ENCODE peak calls at places on chromosomes 13 and 19, in eight cellular contexts. L is brain microvascular endothelial cell; T is cardiac muscle cell; M is GM23338; H is CD8-positive, alpha-beta memory T cell; Q is neural progenitor cell; O is naive thymus-derived CD4-positive, alpha-beta T cell; C is pancreas. J is an unnamed sample.

GRCh38 chr19:28074773-28075172 is 1138.2 kb downstream of the UQCRFS1 start:
- DNase-seq in L (no peak), T (no peak), M (no peak), H (no peak), Q (no peak), O (no peak), C (no peak), J (no peak)

GRCh38 chr19:18007939-18008673 is at the start of gene ARRDC2:
- DNase-seq in L (peak; percentile 76), T (peak; percentile 95), M (peak; percentile 95), H (peak; percentile 93), Q (peak; percentile 98), O (peak; percentile 92), C (peak; percentile 86), J (peak; percentile 86)

GRCh38 chr19:10670187-10670586 is 16.0 kb downstream of the ILF3 start:
- DNase-seq in L (no peak), T (no peak), M (no peak), H (no peak), Q (no peak), O (no peak), C (no peak), J (no peak)

GRCh38 chr13:79128158-79128557 is 277.9 kb downstream of the RBM26 start:
- DNase-seq in L (peak; percentile 6), T (peak; percentile 68), M (no peak), H (no peak), Q (no peak), O (no peak), C (no peak), J (no peak)

GRCh38 chr13:109163052-109163413 is 533.6 kb downstream of the MYO16 start:
- DNase-seq in L (no peak), T (peak; percentile 23), M (no peak), H (no peak), Q (no peak), O (no peak), C (no peak), J (no peak)

GRCh38 chr19:12840091-12841079 is 2.1 kb downstream of the MAST1 start:
- DNase-seq in L (peak; percentile 84), T (peak; percentile 71), M (peak; percentile 98), H (peak; percentile 53), Q (peak; percentile 98), O (no peak), C (peak; percentile 31), J (peak; percentile 18)

GRCh38 chr13:49113526-49114286 is 106.4 kb upstream of the MLNR start:
- DNase-seq in L (no peak), T (peak; percentile 73), M (no peak), H (no peak), Q (peak; percentile 7), O (no peak), C (no peak), J (peak; percentile 11)

GRCh38 chr19:9909251-9909650 is 27.1 kb downstream of the OLFM2 start:
- DNase-seq in L (no peak), T (no peak), M (no peak), H (no peak), Q (no peak), O (no peak), C (no peak), J (no peak)

GRCh38 chr13:38759390-38759789 is 72.5 kb downstream of the FREM2 start:
- DNase-seq in L (no peak), T (no peak), M (no peak), H (no peak), Q (no peak), O (no peak), C (no peak), J (no peak)

GRCh38 chr13:24196593-24197197 is 36.2 kb downstream of the SPATA13 start:
- DNase-seq in L (no peak), T (no peak), M (no peak), H (no peak), Q (no peak), O (no peak), C (no peak), J (no peak)

DNA sequence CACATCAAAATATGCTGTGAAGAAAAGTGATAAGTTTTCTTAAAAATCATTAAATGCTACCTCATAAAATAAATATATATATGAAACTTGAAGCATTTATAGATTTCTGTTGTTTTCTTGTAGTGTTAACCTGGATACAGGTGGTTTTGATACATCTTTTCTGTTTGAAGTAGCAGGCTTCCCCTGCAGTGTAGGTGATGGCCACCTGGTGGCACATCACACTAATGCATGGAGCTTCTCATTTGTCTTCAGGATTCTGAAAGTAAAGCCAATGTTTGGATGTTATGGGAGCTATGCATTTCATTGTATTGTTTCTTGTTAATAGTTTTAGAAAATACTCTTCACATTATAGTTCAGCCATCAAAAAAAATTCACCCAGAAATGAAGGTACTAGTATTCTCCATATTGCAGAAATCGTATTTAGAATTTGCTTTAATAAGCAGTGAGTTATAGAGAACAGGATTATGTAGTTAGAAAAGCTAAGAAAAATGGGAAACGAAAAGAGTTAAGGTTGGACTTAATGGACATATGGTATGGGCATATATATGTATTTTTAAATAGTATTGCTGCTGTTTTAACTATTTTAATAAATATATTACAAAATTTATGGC is 18.7 kb downstream of the GPR180 start:
- DNase-seq in L (peak; percentile 19), T (peak; percentile 46), M (peak; percentile 73), H (no peak), Q (peak; percentile 70), O (no peak), C (no peak), J (no peak)
- H3K36me3 ChIP-seq in L (peaks cover 43% of the 10 kb centered on the region), T (peaks cover 7% of the 10 kb centered on the region), M (peaks cover 9% of the 10 kb centered on the region), H (peaks cover 7% of the 10 kb centered on the region), Q (peaks cover 1% of the 10 kb centered on the region), O (peaks cover 7% of the 10 kb centered on the region), C (peaks cover 4% of the 10 kb centered on the region), J (peaks cover 21% of the 10 kb centered on the region)

GRCh38 chr13:97212540-97213146 is 9.5 kb upstream of the MBNL2 start:
- DNase-seq in L (peak; percentile 60), T (peak; percentile 62), M (peak; percentile 26), H (no peak), Q (no peak), O (no peak), C (no peak), J (no peak)
- H3K27ac ChIP-seq in L (no peak overlapping the region), T (no peak overlapping the region), M (no peak overlapping the region), H (no peak overlapping the region), Q (no peak overlapping the region), O (no peak overlapping the region), C (no peak overlapping the region), J (no peak overlapping the region)

GRCh38 chr19:46691948-46692347 is 25.0 kb downstream of the PRKD2 start:
- DNase-seq in L (no peak), T (no peak), M (no peak), H (no peak), Q (no peak), O (no peak), C (no peak), J (no peak)

GRCh38 chr19:46696052-46696451 is 20.9 kb downstream of the PRKD2 start:
- DNase-seq in L (no peak), T (no peak), M (no peak), H (no peak), Q (no peak), O (no peak), C (no peak), J (no peak)

GRCh38 chr19:46691104-46691503 is 25.8 kb downstream of the PRKD2 start:
- DNase-seq in L (no peak), T (no peak), M (no peak), H (no peak), Q (no peak), O (no peak), C (no peak), J (no peak)

GRCh38 chr19:46693760-46694159 is 23.2 kb downstream of the PRKD2 start:
- DNase-seq in L (no peak), T (no peak), M (no peak), H (no peak), Q (no peak), O (no peak), C (no peak), J (no peak)

GRCh38 chr19:46692918-46693722 is 23.8 kb downstream of the PRKD2 start:
- DNase-seq in L (no peak), T (no peak), M (no peak), H (no peak), Q (no peak), O (no peak), C (no peak), J (no peak)
- H3K36me3 ChIP-seq in L (peaks cover 82% of the 10 kb centered on the region), T (peaks cover 41% of the 10 kb centered on the region), M (peaks cover 57% of the 10 kb centered on the region), H (peaks cover 72% of the 10 kb centered on the region), Q (peaks cover 11% of the 10 kb centered on the region), O (peaks cover 63% of the 10 kb centered on the region), C (peaks cover 39% of the 10 kb centered on the region), J (peaks cover 89% of the 10 kb centered on the region)

GRCh38 chr13:55963934-55964333 is 1176.8 kb upstream of the PRR20A start:
- DNase-seq in L (no peak), T (no peak), M (no peak), H (no peak), Q (no peak), O (no peak), C (no peak), J (no peak)
- H3K27ac ChIP-seq in L (no peak overlapping the region), T (no peak overlapping the region), M (no peak overlapping the region), H (no peak overlapping the region), Q (no peak overlapping the region), O (no peak overlapping the region), C (no peak overlapping the region), J (no peak overlapping the region)

GRCh38 chr13:99564389-99564788 is 63.1 kb downstream of the TM9SF2 start:
- DNase-seq in L (no peak), T (no peak), M (no peak), H (no peak), Q (no peak), O (no peak), C (no peak), J (no peak)
- H3K36me3 ChIP-seq in L (peaks cover 4% of the 10 kb centered on the region), T (peaks cover 7% of the 10 kb centered on the region), M (no peaks in the 10 kb centered on the region), H (peaks cover 7% of the 10 kb centered on the region), Q (peaks cover 5% of the 10 kb centered on the region), O (peaks cover 4% of the 10 kb centered on the region), C (no peaks in the 10 kb centered on the region), J (peaks cover 45% of the 10 kb centered on the region)

GRCh38 chr19:2481466-2481865 is 5.5 kb downstream of the GADD45B start:
- DNase-seq in L (no peak), T (no peak), M (no peak), H (no peak), Q (no peak), O (no peak), C (no peak), J (no peak)
- H3K27ac ChIP-seq in L (no peak overlapping the region), T (no peak overlapping the region), M (no peak overlapping the region), H (no peak overlapping the region), Q (no peak overlapping the region), O (no peak overlapping the region), C (no peak overlapping the region), J (no peak overlapping the region)

GRCh38 chr13:102654786-102655185 is 40.1 kb downstream of the METTL21C start:
- DNase-seq in L (no peak), T (no peak), M (no peak), H (no peak), Q (peak; percentile 22), O (no peak), C (no peak), J (no peak)

GRCh38 chr13:102657630-102658029 is 37.2 kb downstream of the METTL21C start:
- DNase-seq in L (no peak), T (no peak), M (no peak), H (no peak), Q (no peak), O (no peak), C (no peak), J (no peak)

GRCh38 chr13:102659168-102659713 is 35.6 kb downstream of the METTL21C start:
- DNase-seq in L (no peak), T (no peak), M (no peak), H (no peak), Q (no peak), O (no peak), C (no peak), J (no peak)

DNA sequence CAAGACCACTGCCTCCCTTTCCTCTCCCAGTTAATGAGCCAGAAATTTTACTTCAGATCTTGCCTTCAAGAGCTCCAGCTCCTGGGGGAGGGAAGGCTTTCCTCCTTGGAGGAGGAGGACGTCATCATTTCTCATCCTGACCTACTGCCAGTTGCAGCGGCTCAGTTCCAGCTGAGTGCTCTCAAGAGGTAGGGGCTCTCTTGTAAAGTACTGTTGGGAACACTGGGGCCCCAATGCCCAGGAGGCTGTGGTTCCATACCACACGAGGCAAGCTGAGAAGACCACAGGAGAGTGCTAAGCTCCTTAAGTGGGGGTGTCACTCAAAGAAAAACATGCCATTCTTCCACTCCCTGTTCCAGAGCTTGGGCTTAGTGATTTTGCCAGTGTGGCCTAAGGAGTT is 36.2 kb downstream of the METTL21C start:
- DNase-seq in L (no peak), T (peak; percentile 13), M (no peak), H (no peak), Q (no peak), O (no peak), C (no peak), J (no peak)
- H3K36me3 ChIP-seq in L (peaks cover 14% of the 10 kb centered on the region), T (peaks cover 28% of the 10 kb centered on the region), M (peaks cover 10% of the 10 kb centered on the region), H (peaks cover 19% of the 10 kb centered on the region), Q (peaks cover 31% of the 10 kb centered on the region), O (no peaks in the 10 kb centered on the region), C (no peaks in the 10 kb centered on the region), J (peaks cover 68% of the 10 kb centered on the region)